ENCODE peak calls at places on chromosomes 12 and 14, in four cellular contexts. One of them, this sample, is unnamed.

GRCh38 chr14:98008381-98009113 is 1211.4 kb downstream of the VRK1 start:
- DNase-seq in left ventricle myocardium inferior: no peak
- DNase-seq in SJSA1: no peak
- DNase-seq in HCT116: no peak
- DNase-seq in this sample: no peak

GRCh38 chr12:122356192-122356635 is 66.3 kb downstream of the CLIP1 start:
- DNase-seq in left ventricle myocardium inferior: no peak
- DNase-seq in SJSA1: no peak
- DNase-seq in HCT116: peak
- DNase-seq in this sample: no peak

GRCh38 chr12:57235012-57235727 is 5.7 kb downstream of the SHMT2 start:
- DNase-seq in left ventricle myocardium inferior: peak
- DNase-seq in SJSA1: no peak
- DNase-seq in HCT116: no peak
- DNase-seq in this sample: peak

GRCh38 chr12:109330282-109330681 is 17.4 kb upstream of the MYO1H start:
- DNase-seq in left ventricle myocardium inferior: no peak
- DNase-seq in SJSA1: no peak
- DNase-seq in HCT116: no peak
- DNase-seq in this sample: no peak

GRCh38 chr12:94172973-94173372 is 24.6 kb downstream of the PLXNC1 start:
- DNase-seq in left ventricle myocardium inferior: no peak
- DNase-seq in SJSA1: no peak
- DNase-seq in HCT116: no peak
- DNase-seq in this sample: no peak

GRCh38 chr12:133105620-133106019 is 24.5 kb downstream of the ZNF891 start:
- DNase-seq in left ventricle myocardium inferior: no peak
- DNase-seq in SJSA1: no peak
- DNase-seq in HCT116: no peak
- DNase-seq in this sample: no peak

GRCh38 chr14:51079489-51079888 is 15.4 kb downstream of the TRIM9 start:
- DNase-seq in left ventricle myocardium inferior: no peak
- DNase-seq in SJSA1: no peak
- DNase-seq in HCT116: no peak
- DNase-seq in this sample: no peak

GRCh38 chr14:95183532-95184412 is 26.4 kb upstream of the DICER1 start:
- DNase-seq in left ventricle myocardium inferior: no peak
- DNase-seq in SJSA1: no peak
- DNase-seq in HCT116: no peak
- DNase-seq in this sample: no peak

GRCh38 chr12:108788076-108788782 is 56.9 kb upstream of the CORO1C start:
- DNase-seq in left ventricle myocardium inferior: peak
- DNase-seq in SJSA1: no peak
- DNase-seq in HCT116: no peak
- DNase-seq in this sample: peak

GRCh38 chr12:124390442-124391116 is 95.7 kb downstream of the RFLNA start:
- DNase-seq in left ventricle myocardium inferior: peak
- DNase-seq in SJSA1: peak
- DNase-seq in HCT116: peak
- DNase-seq in this sample: peak

GRCh38 chr12:193282-193681 is 20.7 kb downstream of the SLC6A12 start:
- DNase-seq in left ventricle myocardium inferior: no peak
- DNase-seq in SJSA1: no peak
- DNase-seq in HCT116: no peak
- DNase-seq in this sample: peak

GRCh38 chr12:46265102-46265501 is 3.7 kb downstream of the SLC38A1 start:
- DNase-seq in left ventricle myocardium inferior: no peak
- DNase-seq in SJSA1: no peak
- DNase-seq in HCT116: no peak
- DNase-seq in this sample: no peak

GRCh38 chr12:14853966-14854365 is 10.6 kb upstream of the ART4 start:
- DNase-seq in left ventricle myocardium inferior: peak
- DNase-seq in SJSA1: no peak
- DNase-seq in HCT116: no peak
- DNase-seq in this sample: no peak

GRCh38 chr12:108307006-108307405 is 32.1 kb downstream of the CMKLR1 start:
- DNase-seq in left ventricle myocardium inferior: no peak
- DNase-seq in SJSA1: no peak
- DNase-seq in HCT116: no peak
- DNase-seq in this sample: no peak

GRCh38 chr14:24422261-24422660 is 7.2 kb downstream of the CBLN3 start:
- DNase-seq in left ventricle myocardium inferior: no peak
- DNase-seq in SJSA1: no peak
- DNase-seq in HCT116: no peak
- DNase-seq in this sample: no peak

GRCh38 chr14:65255029-65255545 is 152.8 kb upstream of the MAX start:
- DNase-seq in left ventricle myocardium inferior: no peak
- DNase-seq in SJSA1: peak
- DNase-seq in HCT116: peak
- DNase-seq in this sample: no peak

GRCh38 chr12:11877869-11878780 is 192.6 kb upstream of the BCL2L14 start:
- DNase-seq in left ventricle myocardium inferior: no peak
- DNase-seq in SJSA1: peak
- DNase-seq in HCT116: no peak
- DNase-seq in this sample: no peak

GRCh38 chr14:55754471-55754870 is 174.5 kb downstream of the KTN1 start:
- DNase-seq in left ventricle myocardium inferior: no peak
- DNase-seq in SJSA1: no peak
- DNase-seq in HCT116: no peak
- DNase-seq in this sample: no peak

GRCh38 chr14:97377550-97377949 is 580.4 kb downstream of the VRK1 start:
- DNase-seq in left ventricle myocardium inferior: no peak
- DNase-seq in SJSA1: no peak
- DNase-seq in HCT116: no peak
- DNase-seq in this sample: no peak

GRCh38 chr14:70871863-70872677 is 35.2 kb upstream of the PCNX1 start:
- DNase-seq in left ventricle myocardium inferior: no peak
- DNase-seq in SJSA1: no peak
- DNase-seq in HCT116: no peak
- DNase-seq in this sample: no peak
- H3K27ac ChIP-seq in left ventricle myocardium inferior: no peak
- H3K27ac ChIP-seq in SJSA1: no peak
- H3K27ac ChIP-seq in HCT116: no peak
- H3K27ac ChIP-seq in this sample: peak

DNA sequence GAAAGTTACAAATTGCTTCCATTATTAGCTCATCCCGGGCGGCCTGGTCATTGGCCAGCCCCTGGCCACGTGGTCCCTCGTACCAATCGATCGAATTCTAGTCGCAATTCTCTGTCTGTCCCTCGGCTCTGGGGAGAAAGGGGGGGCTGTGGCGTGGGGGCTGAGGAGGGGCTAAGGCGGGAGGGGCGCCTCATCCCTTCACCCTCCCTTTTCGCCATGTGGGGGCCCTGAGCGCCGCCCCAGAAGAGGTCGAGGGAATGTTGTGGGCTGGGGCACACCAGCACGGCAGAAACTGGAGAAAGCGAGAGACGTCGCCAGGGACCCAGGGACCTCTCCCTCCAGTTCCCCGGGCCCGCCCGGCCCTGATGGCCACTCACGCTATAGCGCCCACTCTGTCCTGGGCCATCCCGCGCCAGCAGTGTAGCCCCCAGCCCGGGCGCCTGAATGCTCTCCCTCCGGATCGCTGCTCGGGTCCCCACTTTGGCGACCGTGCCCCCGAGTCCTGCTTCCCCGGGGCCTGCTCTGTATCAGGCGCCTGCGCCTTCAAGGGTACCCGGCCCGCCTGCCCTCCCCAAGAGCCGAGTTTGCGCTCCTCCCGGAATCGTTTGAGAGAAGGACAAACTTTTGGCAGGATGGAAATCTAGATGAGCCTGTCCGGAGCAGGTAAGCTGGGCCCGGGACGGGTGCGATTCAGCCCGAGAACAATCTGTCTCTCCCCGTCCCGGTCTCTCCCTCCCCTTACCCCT is 62.7 kb downstream of the SMUG1 start:
- DNase-seq in left ventricle myocardium inferior: no peak
- DNase-seq in SJSA1: no peak
- DNase-seq in HCT116: no peak
- DNase-seq in this sample: peak
- H3K27ac ChIP-seq in left ventricle myocardium inferior: peak
- H3K27ac ChIP-seq in SJSA1: no peak
- H3K27ac ChIP-seq in HCT116: no peak
- H3K27ac ChIP-seq in this sample: peak

GRCh38 chr12:54229624-54230212 is 40.9 kb upstream of the SMUG1 start:
- DNase-seq in left ventricle myocardium inferior: no peak
- DNase-seq in SJSA1: peak
- DNase-seq in HCT116: peak
- DNase-seq in this sample: no peak

GRCh38 chr12:54231236-54231635 is 42.5 kb upstream of the SMUG1 start:
- DNase-seq in left ventricle myocardium inferior: no peak
- DNase-seq in SJSA1: no peak
- DNase-seq in HCT116: no peak
- DNase-seq in this sample: no peak

GRCh38 chr12:54230555-54230954 is 41.8 kb upstream of the SMUG1 start:
- DNase-seq in left ventricle myocardium inferior: no peak
- DNase-seq in SJSA1: no peak
- DNase-seq in HCT116: no peak
- DNase-seq in this sample: no peak

GRCh38 chr12:54227376-54227775 is 38.6 kb upstream of the SMUG1 start:
- DNase-seq in left ventricle myocardium inferior: no peak
- DNase-seq in SJSA1: no peak
- DNase-seq in HCT116: no peak
- DNase-seq in this sample: no peak

DNA sequence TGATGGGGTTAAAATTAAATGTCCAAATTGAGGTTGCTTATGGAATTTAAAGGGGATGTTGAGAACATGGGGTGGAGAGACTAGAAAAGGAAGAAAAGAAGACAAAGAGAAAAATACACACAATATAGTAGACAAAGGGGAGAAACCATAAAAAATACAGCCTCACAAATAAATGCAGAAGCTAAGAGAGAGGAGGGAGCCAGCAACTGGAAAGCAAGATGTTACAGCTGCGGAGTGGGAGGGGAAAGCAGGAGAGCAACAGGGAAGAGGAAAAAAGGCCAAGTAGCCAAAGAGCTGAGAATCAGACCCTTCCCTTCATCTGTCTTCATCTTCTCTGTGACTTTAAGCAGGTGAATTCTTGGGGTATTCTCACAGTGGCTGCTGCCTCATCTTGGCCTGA is 39.7 kb upstream of the SMUG1 start:
- DNase-seq in left ventricle myocardium inferior: no peak
- DNase-seq in SJSA1: no peak
- DNase-seq in HCT116: no peak
- DNase-seq in this sample: no peak
- H3K27ac ChIP-seq in left ventricle myocardium inferior: peak
- H3K27ac ChIP-seq in SJSA1: no peak
- H3K27ac ChIP-seq in HCT116: no peak
- H3K27ac ChIP-seq in this sample: no peak

DNA sequence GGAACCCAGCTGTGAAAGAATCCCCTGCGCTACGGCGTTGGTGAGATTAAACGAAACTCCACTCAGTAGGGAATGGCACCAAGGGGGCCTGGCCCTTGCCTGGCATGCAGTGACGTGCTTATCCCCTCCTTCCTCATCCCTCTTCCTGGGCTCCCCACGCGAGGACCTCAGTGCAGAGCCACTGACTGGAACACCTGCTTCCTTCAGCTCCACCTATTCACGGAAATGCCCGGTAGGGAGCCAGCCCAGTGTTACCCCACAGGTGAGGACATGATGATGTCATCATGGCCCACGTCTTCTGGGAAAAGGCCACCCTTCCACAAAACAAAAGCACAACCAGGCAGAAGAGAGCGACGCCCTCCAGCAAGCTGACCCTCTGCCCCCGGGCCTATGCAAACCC is 42.2 kb downstream of the CCDC85C start:
- DNase-seq in left ventricle myocardium inferior: no peak
- DNase-seq in SJSA1: no peak
- DNase-seq in HCT116: no peak
- DNase-seq in this sample: no peak
- H3K27ac ChIP-seq in left ventricle myocardium inferior: peak
- H3K27ac ChIP-seq in SJSA1: no peak
- H3K27ac ChIP-seq in HCT116: no peak
- H3K27ac ChIP-seq in this sample: no peak

GRCh38 chr14:61780125-61780524 is 17.9 kb downstream of the SNAPC1 start:
- DNase-seq in left ventricle myocardium inferior: no peak
- DNase-seq in SJSA1: no peak
- DNase-seq in HCT116: no peak
- DNase-seq in this sample: no peak
- H3K27ac ChIP-seq in left ventricle myocardium inferior: no peak
- H3K27ac ChIP-seq in SJSA1: no peak
- H3K27ac ChIP-seq in HCT116: no peak
- H3K27ac ChIP-seq in this sample: no peak

GRCh38 chr12:5456025-5456424 is 24.1 kb downstream of the NTF3 start:
- DNase-seq in left ventricle myocardium inferior: no peak
- DNase-seq in SJSA1: no peak
- DNase-seq in HCT116: no peak
- DNase-seq in this sample: peak
- H3K27ac ChIP-seq in left ventricle myocardium inferior: peak
- H3K27ac ChIP-seq in SJSA1: no peak
- H3K27ac ChIP-seq in HCT116: no peak
- H3K27ac ChIP-seq in this sample: peak

GRCh38 chr12:12900786-12901157 is 9.4 kb downstream of the GPRC5A start:
- DNase-seq in left ventricle myocardium inferior: no peak
- DNase-seq in SJSA1: no peak
- DNase-seq in HCT116: no peak
- DNase-seq in this sample: no peak

GRCh38 chr12:12898136-12898712 is 6.9 kb downstream of the GPRC5A start:
- DNase-seq in left ventricle myocardium inferior: no peak
- DNase-seq in SJSA1: no peak
- DNase-seq in HCT116: no peak
- DNase-seq in this sample: no peak

GRCh38 chr12:12897286-12897685 is 5.9 kb downstream of the GPRC5A start:
- DNase-seq in left ventricle myocardium inferior: no peak
- DNase-seq in SJSA1: no peak
- DNase-seq in HCT116: no peak
- DNase-seq in this sample: no peak

GRCh38 chr12:12899530-12900380 is 8.4 kb downstream of the GPRC5A start:
- DNase-seq in left ventricle myocardium inferior: no peak
- DNase-seq in SJSA1: peak
- DNase-seq in HCT116: no peak
- DNase-seq in this sample: no peak

DNA sequence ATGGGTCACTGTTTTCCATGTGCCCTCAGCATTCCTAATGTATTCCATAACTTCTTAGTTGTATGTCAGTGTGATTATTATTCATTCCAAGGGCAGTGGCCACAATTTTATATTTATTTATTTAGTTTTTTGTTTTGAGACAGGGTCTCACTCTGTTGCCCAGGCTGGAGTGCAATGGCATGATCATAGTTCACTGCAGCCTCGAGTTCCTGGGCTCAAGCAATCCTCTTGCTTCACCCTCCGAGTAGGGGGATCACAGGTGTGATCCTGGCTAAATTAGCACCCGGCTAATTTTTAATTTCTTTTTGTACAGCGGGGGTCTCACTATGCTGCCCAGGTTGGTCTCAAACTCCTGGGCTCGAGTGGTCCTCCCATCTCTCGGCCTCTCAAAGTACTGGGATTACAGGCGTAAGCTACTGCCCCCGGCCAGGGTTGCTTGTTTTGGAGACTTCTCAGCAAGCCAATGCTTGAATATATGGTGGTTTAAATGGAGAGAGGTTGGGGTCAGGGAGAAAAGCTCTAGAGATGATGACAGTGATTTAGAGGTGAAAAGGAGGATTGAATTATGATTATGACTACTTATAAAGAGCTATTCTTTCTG is 7.6 kb downstream of the GPRC5A start:
- DNase-seq in left ventricle myocardium inferior: no peak
- DNase-seq in SJSA1: no peak
- DNase-seq in HCT116: no peak
- DNase-seq in this sample: no peak
- H3K27ac ChIP-seq in left ventricle myocardium inferior: peak
- H3K27ac ChIP-seq in SJSA1: peak
- H3K27ac ChIP-seq in HCT116: peak
- H3K27ac ChIP-seq in this sample: no peak

This sample was measured in spleen.